ENCODE peak calls at places on chromosomes 5 and 9, in four cellular contexts. C, L, T and B are unnamed samples.
A peak's percentile ranks its signal among the peaks of the same experiment; 100 is the strongest.

GRCh38 chr9:80720579-80720978 is 968.8 kb downstream of the TLE1 start:
- DNase-seq in C (no peak), L (no peak), T (no peak), B (no peak)

GRCh38 chr5:152092580-152092979 is 167.9 kb upstream of the GLRA1 start:
- DNase-seq in C (no peak), L (no peak), T (no peak), B (no peak)

GRCh38 chr9:132776268-132776667 is 101.8 kb downstream of the AK8 start:
- DNase-seq in C (no peak), L (no peak), T (no peak), B (no peak)

GRCh38 chr5:144187699-144188294 is 17.1 kb downstream of the KCTD16 start:
- DNase-seq in C (peak; percentile 45), L (no peak), T (peak; percentile 93), B (peak; percentile 89)

GRCh38 chr5:120055858-120056257 is 408.2 kb upstream of the PRR16 start:
- DNase-seq in C (peak; percentile 15), L (no peak), T (no peak), B (peak; percentile 17)

GRCh38 chr5:177494356-177495195 is 2.8 kb downstream of the PDLIM7 start:
- DNase-seq in C (peak; percentile 77), L (peak; percentile 93), T (peak; percentile 65), B (peak; percentile 82)

GRCh38 chr5:10307206-10308148 is at the start of gene CMBL:
- DNase-seq in C (peak; percentile 49), L (no peak), T (peak; percentile 39), B (no peak)

GRCh38 chr5:33890147-33890546 is 1.6 kb downstream of the ADAMTS12 start:
- DNase-seq in C (peak; percentile 25), L (no peak), T (no peak), B (no peak)

GRCh38 chr5:72210913-72211670 is 103.8 kb downstream of the MAP1B start:
- DNase-seq in C (peak; percentile 29), L (no peak), T (no peak), B (peak; percentile 19)

GRCh38 chr5:10577371-10578291 is 13.8 kb downstream of the ANKRD33B start:
- DNase-seq in C (no peak), L (peak; percentile 71), T (no peak), B (no peak)

GRCh38 chr5:35223777-35224395 is 6.4 kb downstream of the PRLR start:
- DNase-seq in C (no peak), L (no peak), T (no peak), B (no peak)

GRCh38 chr9:131521822-131522221 is 9.2 kb downstream of the UCK1 start:
- DNase-seq in C (no peak), L (no peak), T (no peak), B (no peak)

GRCh38 chr5:164672931-164673694 is 1167.7 kb downstream of the MAT2B start:
- DNase-seq in C (peak; percentile 24), L (no peak), T (no peak), B (peak; percentile 1)

GRCh38 chr9:33234511-33235467 is 5.2 kb upstream of the SPINK4 start:
- DNase-seq in C (no peak), L (no peak), T (no peak), B (peak; percentile 46)

GRCh38 chr5:52840286-52841050 is 52.8 kb downstream of the ITGA1 start:
- DNase-seq in C (no peak), L (no peak), T (no peak), B (no peak)

GRCh38 chr5:97412959-97413358 is 229.9 kb upstream of the RIOK2 start:
- DNase-seq in C (no peak), L (no peak), T (no peak), B (no peak)

GRCh38 chr5:158609328-158609727 is 490.4 kb downstream of the EBF1 start:
- DNase-seq in C (no peak), L (no peak), T (no peak), B (no peak)

GRCh38 chr5:171444582-171444981 is 25.1 kb downstream of the FGF18 start:
- DNase-seq in C (no peak), L (no peak), T (no peak), B (no peak)

GRCh38 chr5:97100486-97100885 is 41.9 kb downstream of the LIX1 start:
- DNase-seq in C (no peak), L (no peak), T (no peak), B (no peak)

GRCh38 chr9:128081052-128081451 is 13.0 kb downstream of the SLC25A25 start:
- DNase-seq in C (no peak), L (no peak), T (no peak), B (no peak)

GRCh38 chr5:87300744-87301143 is 33.1 kb downstream of the RASA1 start:
- DNase-seq in C (peak; percentile 71), L (no peak), T (peak; percentile 74), B (peak; percentile 73)